ENCODE peak calls at places on chromosomes 12 and 14, in seven cellular contexts. One of them, this sample, is unnamed.

GRCh38 chr12:14691560-14691959 is 4.8 kb downstream of the GUCY2C start:
- DNase-seq in GM23248: no peak
- DNase-seq in H9: no peak
- DNase-seq in endodermal cell: no peak
- DNase-seq in H1: no peak
- DNase-seq in mesendoderm: no peak
- DNase-seq in neural progenitor cell: no peak
- DNase-seq in this sample: no peak

GRCh38 chr12:2999265-2999841 is 40.2 kb downstream of the TEAD4 start:
- DNase-seq in GM23248: peak; percentile 4
- DNase-seq in H9: peak; percentile 81
- DNase-seq in endodermal cell: peak; percentile 96
- DNase-seq in H1: no peak
- DNase-seq in mesendoderm: peak; percentile 63
- DNase-seq in neural progenitor cell: peak; percentile 66
- DNase-seq in this sample: no peak

GRCh38 chr14:77862154-77862783 is 62.4 kb downstream of the ADCK1 start:
- DNase-seq in GM23248: peak; percentile 51
- DNase-seq in H9: peak; percentile 85
- DNase-seq in endodermal cell: peak; percentile 97
- DNase-seq in H1: peak; percentile 77
- DNase-seq in mesendoderm: peak; percentile 72
- DNase-seq in neural progenitor cell: peak; percentile 80
- DNase-seq in this sample: peak; percentile 74

GRCh38 chr12:98955284-98955683 is 310.2 kb downstream of the APAF1 start:
- DNase-seq in GM23248: peak; percentile 25
- DNase-seq in H9: peak; percentile 69
- DNase-seq in endodermal cell: peak; percentile 88
- DNase-seq in H1: peak; percentile 31
- DNase-seq in mesendoderm: peak; percentile 86
- DNase-seq in neural progenitor cell: peak; percentile 49
- DNase-seq in this sample: peak; percentile 7

GRCh38 chr14:68630081-68630571 is 162.7 kb downstream of the ZFP36L1 start:
- DNase-seq in GM23248: no peak
- DNase-seq in H9: no peak
- DNase-seq in endodermal cell: no peak
- DNase-seq in H1: no peak
- DNase-seq in mesendoderm: no peak
- DNase-seq in neural progenitor cell: no peak
- DNase-seq in this sample: no peak

GRCh38 chr12:42936991-42937390 is 347.4 kb upstream of the PRICKLE1 start:
- DNase-seq in GM23248: no peak
- DNase-seq in H9: no peak
- DNase-seq in endodermal cell: no peak
- DNase-seq in H1: no peak
- DNase-seq in mesendoderm: no peak
- DNase-seq in neural progenitor cell: no peak
- DNase-seq in this sample: no peak

GRCh38 chr12:53215497-53215896 is 8.4 kb upstream of the ITGB7 start:
- DNase-seq in GM23248: no peak
- DNase-seq in H9: no peak
- DNase-seq in endodermal cell: peak; percentile 57
- DNase-seq in H1: no peak
- DNase-seq in mesendoderm: no peak
- DNase-seq in neural progenitor cell: no peak
- DNase-seq in this sample: no peak

GRCh38 chr12:24894869-24895268 is 54.0 kb downstream of the BCAT1 start:
- DNase-seq in GM23248: no peak
- DNase-seq in H9: no peak
- DNase-seq in endodermal cell: no peak
- DNase-seq in H1: no peak
- DNase-seq in mesendoderm: no peak
- DNase-seq in neural progenitor cell: no peak
- DNase-seq in this sample: no peak

DNA sequence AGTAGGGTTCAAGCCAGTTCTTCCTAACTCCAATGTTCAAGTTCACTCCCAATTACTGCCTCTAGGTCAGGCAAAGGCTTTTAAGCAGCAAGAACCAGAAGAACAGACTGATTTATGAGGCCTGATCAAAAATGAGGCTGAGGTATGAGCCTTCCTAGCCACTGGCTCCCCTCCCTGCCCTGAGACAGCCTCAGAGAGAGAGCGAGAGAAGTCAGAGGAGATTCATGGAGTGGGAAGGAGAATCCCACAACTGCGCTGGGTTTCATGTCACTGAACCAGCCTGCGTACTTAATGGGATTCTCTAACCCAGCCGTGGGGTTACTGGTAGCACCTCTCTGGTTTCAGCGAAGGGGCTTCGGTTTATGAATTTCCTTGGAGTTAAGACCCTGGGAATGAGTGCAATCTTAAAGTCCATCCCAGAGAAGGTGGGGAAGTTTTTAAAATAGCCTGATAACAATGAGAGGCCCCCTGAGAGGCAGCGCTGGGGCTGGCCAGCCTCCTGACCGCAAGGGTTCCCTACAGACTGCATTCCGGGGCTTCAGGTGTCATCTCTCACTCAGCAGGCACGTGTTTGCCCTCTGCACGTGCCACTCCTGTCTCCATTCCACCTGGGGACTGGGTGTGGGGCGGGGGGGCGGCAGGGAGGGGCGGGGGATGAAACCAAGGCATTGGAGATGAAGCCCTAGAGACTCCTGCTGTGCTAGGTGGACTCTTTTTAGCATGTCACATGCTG is 6.1 kb upstream of the GPRC5A start:
- DNase-seq in GM23248: no peak
- DNase-seq in H9: peak; percentile 69
- DNase-seq in endodermal cell: peak; percentile 90
- DNase-seq in H1: no peak
- DNase-seq in mesendoderm: peak; percentile 74
- DNase-seq in neural progenitor cell: peak; percentile 18
- DNase-seq in this sample: no peak
- H3K4me1 ChIP-seq in GM23248: peaks cover 19% of the 10 kb centered on the region
- H3K4me1 ChIP-seq in H9: peaks cover 9% of the 10 kb centered on the region
- H3K4me1 ChIP-seq in endodermal cell: peaks cover 7% of the 10 kb centered on the region
- H3K4me1 ChIP-seq in H1: peaks cover 5% of the 10 kb centered on the region
- H3K4me1 ChIP-seq in mesendoderm: peaks cover 9% of the 10 kb centered on the region
- H3K4me1 ChIP-seq in neural progenitor cell: peaks cover 8% of the 10 kb centered on the region
- H3K4me1 ChIP-seq in this sample: no peaks in the 10 kb centered on the region

DNA sequence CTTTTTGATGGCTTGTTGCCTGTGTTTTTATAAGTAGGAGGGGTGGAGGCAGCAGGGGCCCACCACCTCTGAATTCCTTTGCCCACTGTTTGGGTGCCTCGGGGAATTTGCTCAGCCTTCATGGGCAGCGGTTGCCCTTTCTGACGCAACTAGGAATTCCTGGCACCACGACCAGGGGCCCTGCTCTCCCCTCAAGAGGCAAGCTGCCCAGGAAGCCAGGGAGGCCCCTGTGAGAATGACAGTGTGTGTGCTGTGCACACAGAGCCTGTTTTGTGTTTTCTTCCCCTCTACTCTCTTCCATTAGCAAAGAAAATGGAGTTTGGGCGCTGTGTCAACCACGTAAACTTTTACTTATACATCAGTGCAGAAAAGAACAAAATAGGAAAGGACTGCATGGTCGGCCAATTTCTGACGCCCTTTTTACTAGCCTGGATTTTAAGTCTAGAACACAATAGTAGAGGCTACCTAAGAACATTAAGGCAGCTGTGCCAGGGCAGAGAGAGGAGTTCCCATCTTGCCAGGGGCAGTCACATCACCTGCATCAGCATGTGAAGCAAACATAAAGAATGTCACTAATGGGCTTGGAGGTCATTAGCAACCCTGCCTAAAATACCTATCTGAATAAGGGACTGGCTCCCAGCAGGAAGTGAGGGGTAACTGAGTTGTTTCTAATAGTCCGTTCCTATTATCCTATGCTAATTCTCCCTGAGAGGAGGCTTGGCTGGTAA is 17.9 kb upstream of the PTGR2 start:
- DNase-seq in GM23248: peak; percentile 78
- DNase-seq in H9: peak; percentile 47
- DNase-seq in endodermal cell: peak; percentile 67
- DNase-seq in H1: no peak
- DNase-seq in mesendoderm: peak; percentile 85
- DNase-seq in neural progenitor cell: peak; percentile 23
- DNase-seq in this sample: no peak
- H3K9ac ChIP-seq in GM23248: peak overlapping the region; percentile 40
- H3K9ac ChIP-seq in H9: no peak overlapping the region
- H3K9ac ChIP-seq in endodermal cell: no peak overlapping the region
- H3K9ac ChIP-seq in H1: no peak overlapping the region
- H3K9ac ChIP-seq in mesendoderm: no peak overlapping the region
- H3K9ac ChIP-seq in neural progenitor cell: no peak overlapping the region
- H3K9ac ChIP-seq in this sample: no peak overlapping the region

DNA sequence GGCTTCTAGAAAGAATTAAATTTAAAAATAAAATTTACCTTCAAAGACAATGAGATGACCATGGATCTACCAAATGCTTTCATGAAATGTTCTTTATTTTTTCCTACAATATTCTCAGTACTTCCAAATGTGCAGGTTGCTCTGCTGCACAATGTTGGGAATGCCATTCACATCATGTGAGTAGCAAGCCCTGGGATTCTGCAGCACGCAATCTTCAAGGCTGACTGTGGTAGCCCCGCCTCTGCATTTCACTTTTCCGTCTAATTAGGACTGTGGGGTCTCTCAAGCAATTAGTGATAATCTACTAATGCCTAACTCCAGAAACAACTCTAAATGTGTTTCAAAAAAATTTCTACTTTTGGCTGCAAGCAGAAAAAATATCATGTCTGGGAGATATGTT is 13.7 kb upstream of the NTN4 start:
- DNase-seq in GM23248: no peak
- DNase-seq in H9: no peak
- DNase-seq in endodermal cell: no peak
- DNase-seq in H1: no peak
- DNase-seq in mesendoderm: no peak
- DNase-seq in neural progenitor cell: no peak
- DNase-seq in this sample: no peak
- H3K4me1 ChIP-seq in GM23248: peaks cover 47% of the 10 kb centered on the region
- H3K4me1 ChIP-seq in H9: no peaks in the 10 kb centered on the region
- H3K4me1 ChIP-seq in endodermal cell: no peaks in the 10 kb centered on the region
- H3K4me1 ChIP-seq in H1: no peaks in the 10 kb centered on the region
- H3K4me1 ChIP-seq in mesendoderm: no peaks in the 10 kb centered on the region
- H3K4me1 ChIP-seq in neural progenitor cell: no peaks in the 10 kb centered on the region
- H3K4me1 ChIP-seq in this sample: no peaks in the 10 kb centered on the region

GRCh38 chr12:127126260-127126628 is 1140.7 kb upstream of the TMEM132C start:
- DNase-seq in GM23248: no peak
- DNase-seq in H9: no peak
- DNase-seq in endodermal cell: no peak
- DNase-seq in H1: no peak
- DNase-seq in mesendoderm: no peak
- DNase-seq in neural progenitor cell: no peak
- DNase-seq in this sample: no peak
- H3K9ac ChIP-seq in GM23248: peak overlapping the region; percentile 28
- H3K9ac ChIP-seq in H9: no peak overlapping the region
- H3K9ac ChIP-seq in endodermal cell: no peak overlapping the region
- H3K9ac ChIP-seq in H1: no peak overlapping the region
- H3K9ac ChIP-seq in mesendoderm: no peak overlapping the region
- H3K9ac ChIP-seq in neural progenitor cell: no peak overlapping the region
- H3K9ac ChIP-seq in this sample: no peak overlapping the region

DNA sequence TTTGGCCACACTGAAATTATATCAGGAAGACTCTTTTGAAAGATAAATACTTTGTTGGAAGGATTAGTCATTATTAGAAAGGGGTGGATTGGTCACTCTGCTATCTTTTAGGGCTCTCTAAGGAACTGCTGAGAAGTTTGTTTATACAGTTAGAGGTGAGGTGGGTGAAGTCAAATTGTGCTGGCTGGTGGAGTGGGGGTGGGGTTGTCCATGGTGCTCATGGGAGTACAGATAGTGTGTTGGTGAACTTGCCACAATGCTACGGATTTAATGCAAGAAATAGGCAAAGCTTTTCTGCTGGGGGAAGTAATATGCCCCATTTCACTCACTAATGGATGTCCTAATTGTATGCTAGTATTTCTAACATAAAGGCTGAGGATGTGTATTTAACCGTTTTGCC is 35.8 kb downstream of the SUSD6 start:
- DNase-seq in GM23248: no peak
- DNase-seq in H9: no peak
- DNase-seq in endodermal cell: no peak
- DNase-seq in H1: no peak
- DNase-seq in mesendoderm: no peak
- DNase-seq in neural progenitor cell: no peak
- DNase-seq in this sample: no peak
- H3K4me1 ChIP-seq in GM23248: peaks cover 41% of the 10 kb centered on the region
- H3K4me1 ChIP-seq in H9: no peaks in the 10 kb centered on the region
- H3K4me1 ChIP-seq in endodermal cell: peaks cover 17% of the 10 kb centered on the region
- H3K4me1 ChIP-seq in H1: no peaks in the 10 kb centered on the region
- H3K4me1 ChIP-seq in mesendoderm: peaks cover 12% of the 10 kb centered on the region
- H3K4me1 ChIP-seq in neural progenitor cell: peaks cover 21% of the 10 kb centered on the region
- H3K4me1 ChIP-seq in this sample: no peaks in the 10 kb centered on the region

GRCh38 chr14:54116163-54116562 is 159.5 kb upstream of the BMP4 start:
- DNase-seq in GM23248: no peak
- DNase-seq in H9: no peak
- DNase-seq in endodermal cell: no peak
- DNase-seq in H1: no peak
- DNase-seq in mesendoderm: no peak
- DNase-seq in neural progenitor cell: no peak
- DNase-seq in this sample: no peak
- H3K9ac ChIP-seq in GM23248: no peak overlapping the region
- H3K9ac ChIP-seq in H9: no peak overlapping the region
- H3K9ac ChIP-seq in endodermal cell: no peak overlapping the region
- H3K9ac ChIP-seq in H1: no peak overlapping the region
- H3K9ac ChIP-seq in mesendoderm: no peak overlapping the region
- H3K9ac ChIP-seq in neural progenitor cell: no peak overlapping the region
- H3K9ac ChIP-seq in this sample: no peak overlapping the region